ENCODE peak calls at places on chromosomes 1 and 21, in five cellular contexts. S is heart left ventricle, K is H1, X is gastrocnemius medialis, N is sigmoid colon. P is an unnamed sample.

GRCh38 chr1:221972262-221973235 is 230.7 kb upstream of the DUSP10 start:
- DNase-seq in S (no peak), K (no peak), X (no peak), N (no peak), P (no peak)

GRCh38 chr1:46522184-46522968 is 29.1 kb downstream of the KNCN start:
- DNase-seq in S (no peak), K (peak; percentile 45), X (no peak), N (no peak), P (no peak)

GRCh38 chr1:209344146-209344545 is 239.4 kb upstream of the CAMK1G start:
- DNase-seq in S (no peak), K (no peak), X (no peak), N (no peak), P (no peak)

GRCh38 chr1:32494196-32494595 is 29.3 kb downstream of the ZBTB8B start:
- DNase-seq in S (no peak), K (no peak), X (no peak), N (no peak), P (no peak)

GRCh38 chr1:32716312-32717126 is 13.9 kb upstream of the SYNC start:
- DNase-seq in S (peak; percentile 48), K (peak; percentile 98), X (no peak), N (no peak), P (no peak)

GRCh38 chr1:157157481-157158190 is 19.4 kb upstream of the ETV3 start:
- DNase-seq in S (no peak), K (no peak), X (no peak), N (no peak), P (no peak)

GRCh38 chr1:75690547-75690946 is 34.0 kb upstream of the ACADM start:
- DNase-seq in S (no peak), K (no peak), X (no peak), N (no peak), P (no peak)

GRCh38 chr21:44732956-44733355 is 21.6 kb upstream of the TSPEAR start:
- DNase-seq in S (no peak), K (peak; percentile 39), X (no peak), N (no peak), P (no peak)

GRCh38 chr21:39082656-39083376 is 100.4 kb downstream of the PSMG1 start:
- DNase-seq in S (no peak), K (no peak), X (no peak), N (no peak), P (no peak)

GRCh38 chr1:224700915-224701531 is 84.9 kb downstream of the CNIH3 start:
- DNase-seq in S (no peak), K (peak; percentile 66), X (no peak), N (no peak), P (no peak)

GRCh38 chr1:107546571-107546970 is 405.7 kb downstream of the NTNG1 start:
- DNase-seq in S (no peak), K (no peak), X (no peak), N (no peak), P (no peak)

GRCh38 chr1:43540653-43541071 is 10.0 kb downstream of the PTPRF start:
- DNase-seq in S (no peak), K (no peak), X (no peak), N (no peak), P (no peak)

GRCh38 chr1:230399321-230400006 is 26.7 kb downstream of the PGBD5 start:
- DNase-seq in S (no peak), K (no peak), X (no peak), N (no peak), P (no peak)

GRCh38 chr21:42009831-42010506 is at the start of gene ZBTB21:
- DNase-seq in S (peak; percentile 99), K (peak; percentile 98), X (peak; percentile 98), N (peak; percentile 99), P (peak; percentile 99)
- H3K4me1 ChIP-seq in S (peaks cover 12% of the 10 kb centered on the region), K (no peaks in the 10 kb centered on the region), X (peaks cover 5% of the 10 kb centered on the region), N (peaks cover 13% of the 10 kb centered on the region), P (peaks cover 19% of the 10 kb centered on the region)

GRCh38 chr1:228457396-228458176 is 29.6 kb upstream of the RNF187 start:
- DNase-seq in S (peak; percentile 86), K (peak; percentile 94), X (peak; percentile 71), N (peak; percentile 92), P (peak; percentile 98)

GRCh38 chr1:228455715-228456114 is 31.5 kb upstream of the RNF187 start:
- DNase-seq in S (no peak), K (no peak), X (no peak), N (no peak), P (no peak)

GRCh38 chr1:228457017-228457395 is 30.2 kb upstream of the RNF187 start:
- DNase-seq in S (no peak), K (no peak), X (no peak), N (no peak), P (no peak)

GRCh38 chr1:228454238-228454637 is 32.9 kb upstream of the RNF187 start:
- DNase-seq in S (no peak), K (no peak), X (no peak), N (peak; percentile 15), P (no peak)

GRCh38 chr1:228456252-228457016 is 30.7 kb upstream of the RNF187 start:
- DNase-seq in S (no peak), K (no peak), X (no peak), N (no peak), P (no peak)
- H3K27ac ChIP-seq in S (no peak overlapping the region), K (no peak overlapping the region), X (no peak overlapping the region), N (peak overlapping the region; percentile 81), P (peak overlapping the region; percentile 78)

GRCh38 chr1:3905953-3906671 is 6.0 kb upstream of the C1orf174 start:
- DNase-seq in S (no peak), K (no peak), X (no peak), N (peak; percentile 55), P (no peak)
- H3K4me1 ChIP-seq in S (peaks cover 3% of the 10 kb centered on the region), K (no peaks in the 10 kb centered on the region), X (peaks cover 8% of the 10 kb centered on the region), N (peaks cover 5% of the 10 kb centered on the region), P (peaks cover 11% of the 10 kb centered on the region)

GRCh38 chr1:29687601-29688244 is 451.4 kb downstream of the PTPRU start:
- DNase-seq in S (no peak), K (no peak), X (no peak), N (peak; percentile 15), P (no peak)
- H3K27ac ChIP-seq in S (no peak overlapping the region), K (no peak overlapping the region), X (no peak overlapping the region), N (no peak overlapping the region), P (no peak overlapping the region)

GRCh38 chr1:161159087-161159914 is at the start of gene USP21:
- DNase-seq in S (peak; percentile 95), K (peak; percentile 97), X (peak; percentile 89), N (peak; percentile 96), P (peak; percentile 98)

GRCh38 chr1:161159915-161160248 is 582 bp downstream of the USP21 start:
- DNase-seq in S (no peak), K (no peak), X (no peak), N (no peak), P (no peak)

GRCh38 chr1:161157867-161158266 is 1.4 kb upstream of the USP21 start:
- DNase-seq in S (no peak), K (no peak), X (no peak), N (no peak), P (no peak)

GRCh38 chr1:161160763-161161162 is 1.5 kb downstream of the USP21 start:
- DNase-seq in S (no peak), K (no peak), X (no peak), N (no peak), P (no peak)

GRCh38 chr1:161158316-161159016 is 834 bp upstream of the USP21 start:
- DNase-seq in S (no peak), K (no peak), X (no peak), N (no peak), P (no peak)
- H3K4me1 ChIP-seq in S (peaks cover 43% of the 10 kb centered on the region), K (no peaks in the 10 kb centered on the region), X (peaks cover 25% of the 10 kb centered on the region), N (peaks cover 39% of the 10 kb centered on the region), P (peaks cover 47% of the 10 kb centered on the region)

DNA sequence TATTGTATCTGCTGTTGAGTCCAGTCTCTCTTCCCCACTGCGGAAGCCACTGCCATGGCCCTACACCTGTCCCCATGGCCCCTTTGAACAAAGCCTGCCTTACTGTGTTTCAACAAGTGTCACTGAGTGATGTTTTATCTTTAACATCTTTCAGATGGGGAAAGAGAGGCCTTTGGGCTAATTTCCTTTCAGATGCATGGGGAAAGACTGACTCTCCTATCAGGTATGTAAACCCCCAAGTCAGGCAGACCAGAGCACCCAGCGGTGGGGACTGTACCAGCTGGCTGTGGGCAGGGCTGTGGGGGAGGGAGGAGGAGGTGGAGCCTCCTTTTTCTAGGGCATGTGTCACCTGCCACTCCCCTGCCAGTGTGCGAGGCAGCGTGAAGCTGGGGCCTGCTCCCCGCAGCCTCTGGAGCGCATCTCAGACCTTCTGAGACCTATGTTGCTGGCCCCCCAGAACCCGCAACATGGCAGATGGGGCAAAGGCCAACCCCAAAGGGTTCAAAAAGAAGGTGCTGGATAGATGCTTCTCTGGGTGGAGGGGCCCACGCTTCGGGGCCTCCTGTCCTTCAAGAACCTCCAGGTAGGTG is at the start of gene PLA2G2F:
- DNase-seq in S (no peak), K (no peak), X (no peak), N (peak; percentile 39), P (no peak)
- H3K27ac ChIP-seq in S (no peak within 1 kb of the TSS), K (no peak within 1 kb of the TSS), X (no peak within 1 kb of the TSS), N (no peak within 1 kb of the TSS), P (no peak within 1 kb of the TSS)

GRCh38 chr1:235078480-235078803 is 50.2 kb downstream of the TOMM20 start:
- DNase-seq in S (no peak), K (no peak), X (no peak), N (no peak), P (no peak)
- H3K4me1 ChIP-seq in S (peaks cover 73% of the 10 kb centered on the region), K (no peaks in the 10 kb centered on the region), X (peaks cover 69% of the 10 kb centered on the region), N (peaks cover 49% of the 10 kb centered on the region), P (peaks cover 60% of the 10 kb centered on the region)

GRCh38 chr1:58821309-58821708 is 37.5 kb upstream of the JUN start:
- DNase-seq in S (no peak), K (no peak), X (no peak), N (no peak), P (no peak)

GRCh38 chr1:58818991-58819390 is 35.1 kb upstream of the JUN start:
- DNase-seq in S (no peak), K (no peak), X (no peak), N (no peak), P (no peak)

GRCh38 chr1:58816747-58817221 is 32.9 kb upstream of the JUN start:
- DNase-seq in S (no peak), K (no peak), X (no peak), N (no peak), P (no peak)

GRCh38 chr1:58818075-58818474 is 34.2 kb upstream of the JUN start:
- DNase-seq in S (no peak), K (no peak), X (no peak), N (no peak), P (no peak)

GRCh38 chr1:58819719-58820118 is 35.9 kb upstream of the JUN start:
- DNase-seq in S (no peak), K (no peak), X (no peak), N (no peak), P (no peak)
- H3K27ac ChIP-seq in S (no peak overlapping the region), K (no peak overlapping the region), X (no peak overlapping the region), N (no peak overlapping the region), P (no peak overlapping the region)